ENCODE peak calls at places on chromosomes 7 and 10, in four cellular contexts. F is fibroblast of lung, O is cardiac fibroblast, R is thoracic aorta. A is an unnamed sample.

GRCh38 chr10:111835562-111835961 is 348.0 kb downstream of the GPAM start:
- DNase-seq in F (peak), O (peak), R (no peak), A (no peak)

GRCh38 chr7:98210513-98211220 is 572 bp upstream of the BHLHA15 start:
- DNase-seq in F (no peak), O (no peak), R (no peak), A (no peak)

GRCh38 chr10:133399123-133399601 is 5.2 kb downstream of the MTG1 start:
- DNase-seq in F (no peak), O (no peak), R (no peak), A (no peak)

GRCh38 chr10:133245439-133246235 is 8.0 kb downstream of the VENTX start:
- DNase-seq in F (no peak), O (no peak), R (no peak), A (no peak)

GRCh38 chr7:95899919-95900513 is 127.7 kb downstream of the DYNC1I1 start:
- DNase-seq in F (no peak), O (no peak), R (no peak), A (no peak)

GRCh38 chr10:119296703-119297102 is 89.3 kb downstream of the GRK5 start:
- DNase-seq in F (peak), O (no peak), R (no peak), A (no peak)

GRCh38 chr7:46145412-46145811 is 224.3 kb upstream of the IGFBP3 start:
- DNase-seq in F (peak), O (peak), R (no peak), A (no peak)

GRCh38 chr7:30974605-30975256 is 11.0 kb downstream of the GHRHR start:
- DNase-seq in F (peak), O (peak), R (no peak), A (no peak)

GRCh38 chr10:103197177-103197576 is 4.1 kb upstream of the NT5C2 start:
- DNase-seq in F (peak), O (peak), R (peak), A (no peak)

GRCh38 chr7:103569621-103570305 is 123.8 kb upstream of the SLC26A5 start:
- DNase-seq in F (peak), O (no peak), R (no peak), A (no peak)

GRCh38 chr10:95767884-95768556 is 12.1 kb downstream of the ENTPD1 start:
- DNase-seq in F (peak), O (peak), R (no peak), A (no peak)

GRCh38 chr7:76293407-76293901 is 9.0 kb upstream of the HSPB1 start:
- DNase-seq in F (no peak), O (no peak), R (no peak), A (no peak)

GRCh38 chr10:53314856-53315255 is 542.3 kb upstream of the MBL2 start:
- DNase-seq in F (peak), O (peak), R (no peak), A (no peak)

GRCh38 chr7:41107330-41107937 is 595.5 kb downstream of the INHBA start:
- DNase-seq in F (peak), O (peak), R (no peak), A (no peak)

GRCh38 chr7:125316451-125316850 is 386.8 kb upstream of the POT1 start:
- DNase-seq in F (peak), O (peak), R (no peak), A (no peak)

GRCh38 chr10:49050338-49050737 is 65.0 kb downstream of the VSTM4 start:
- DNase-seq in F (no peak), O (no peak), R (no peak), A (no peak)

GRCh38 chr10:97163141-97163540 is 22.6 kb downstream of the SLIT1 start:
- DNase-seq in F (no peak), O (no peak), R (no peak), A (no peak)

GRCh38 chr10:78337646-78338391 is 304.2 kb downstream of the RPS24 start:
- DNase-seq in F (peak), O (peak), R (no peak), A (peak)

GRCh38 chr7:48149058-48149457 is 22.2 kb upstream of the ABCA13 start:
- DNase-seq in F (no peak), O (no peak), R (no peak), A (no peak)

GRCh38 chr7:48150086-48150485 is 21.2 kb upstream of the ABCA13 start:
- DNase-seq in F (no peak), O (no peak), R (no peak), A (no peak)

GRCh38 chr7:48158404-48158803 is 12.9 kb upstream of the ABCA13 start:
- DNase-seq in F (peak), O (peak), R (no peak), A (no peak)

GRCh38 chr7:48154792-48155413 is 16.4 kb upstream of the ABCA13 start:
- DNase-seq in F (peak), O (peak), R (no peak), A (no peak)
- TF ChIP-seq CTCF in F (peak), O (peak), R (no peak), A (peak)

GRCh38 chr7:139827042-139827441 is 2.0 kb upstream of the TBXAS1 start:
- DNase-seq in F (no peak), O (no peak), R (no peak), A (no peak)
- TF ChIP-seq CTCF in F (no peak), O (no peak), R (no peak), A (no peak)

GRCh38 chr10:115830260-115830970 is 442.6 kb downstream of the GFRA1 start:
- DNase-seq in F (peak), O (peak), R (no peak), A (no peak)

GRCh38 chr10:115831025-115831424 is 442.0 kb downstream of the GFRA1 start:
- DNase-seq in F (no peak), O (no peak), R (no peak), A (no peak)

GRCh38 chr10:115827650-115828049 is 445.4 kb downstream of the GFRA1 start:
- DNase-seq in F (peak), O (peak), R (no peak), A (no peak)

GRCh38 chr10:115827180-115827579 is 445.8 kb downstream of the GFRA1 start:
- DNase-seq in F (peak), O (peak), R (no peak), A (no peak)

GRCh38 chr10:115829501-115830215 is 443.3 kb downstream of the GFRA1 start:
- DNase-seq in F (peak), O (peak), R (no peak), A (no peak)
- TF ChIP-seq CTCF in F (peak), O (peak), R (no peak), A (peak)

GRCh38 chr7:27918503-27918902 is 178.5 kb downstream of the TAX1BP1 start:
- DNase-seq in F (no peak), O (no peak), R (no peak), A (no peak)

GRCh38 chr7:27920281-27920946 is 180.5 kb downstream of the TAX1BP1 start:
- DNase-seq in F (no peak), O (no peak), R (no peak), A (no peak)

GRCh38 chr7:27922907-27923306 is 182.9 kb downstream of the TAX1BP1 start:
- DNase-seq in F (no peak), O (no peak), R (no peak), A (no peak)

GRCh38 chr7:27923308-27923980 is 183.5 kb downstream of the TAX1BP1 start:
- DNase-seq in F (no peak), O (no peak), R (no peak), A (no peak)

GRCh38 chr7:27921081-27921836 is 181.3 kb downstream of the TAX1BP1 start:
- DNase-seq in F (peak), O (peak), R (no peak), A (no peak)
- TF ChIP-seq CTCF in F (peak), O (peak), R (peak), A (peak)

GRCh38 chr7:42227523-42227922 is 9.5 kb downstream of the GLI3 start:
- DNase-seq in F (no peak), O (no peak), R (no peak), A (no peak)
- TF ChIP-seq CTCF in F (no peak), O (no peak), R (no peak), A (no peak)

DNA sequence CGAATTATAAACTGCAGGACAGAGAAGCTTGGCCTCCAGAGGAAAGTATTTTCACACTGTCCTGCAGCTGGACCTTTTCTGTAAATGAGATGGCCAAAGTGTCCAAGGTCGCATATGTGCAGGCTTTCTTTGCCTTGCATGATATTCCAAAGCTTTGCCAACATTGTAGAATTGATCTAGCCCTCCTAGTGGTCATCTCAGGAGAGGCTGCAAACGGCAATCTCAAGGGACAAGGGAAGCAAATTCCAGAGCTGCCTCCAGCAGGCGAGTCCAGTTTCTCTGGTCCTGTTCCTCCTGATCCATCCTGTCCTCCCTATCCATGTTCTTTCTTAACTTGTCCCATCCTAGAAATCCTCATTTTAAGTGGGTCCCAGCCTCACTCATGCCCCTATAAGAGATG is 373.4 kb upstream of the PCDH15 start:
- DNase-seq in F (no peak), O (no peak), R (no peak), A (no peak)
- TF ChIP-seq CTCF in F (peak), O (no peak), R (no peak), A (peak)

GRCh38 chr10:44045020-44045419 is 339.9 kb downstream of the CXCL12 start:
- DNase-seq in F (no peak), O (no peak), R (no peak), A (no peak)

GRCh38 chr10:44046605-44047004 is 338.3 kb downstream of the CXCL12 start:
- DNase-seq in F (peak), O (peak), R (no peak), A (no peak)

GRCh38 chr10:44042926-44043602 is 341.8 kb downstream of the CXCL12 start:
- DNase-seq in F (no peak), O (no peak), R (no peak), A (no peak)

GRCh38 chr10:44043646-44044368 is 341.1 kb downstream of the CXCL12 start:
- DNase-seq in F (no peak), O (no peak), R (no peak), A (no peak)

GRCh38 chr10:44044549-44044948 is 340.3 kb downstream of the CXCL12 start:
- DNase-seq in F (no peak), O (no peak), R (no peak), A (no peak)
- TF ChIP-seq CTCF in F (no peak), O (no peak), R (no peak), A (peak)

DNA sequence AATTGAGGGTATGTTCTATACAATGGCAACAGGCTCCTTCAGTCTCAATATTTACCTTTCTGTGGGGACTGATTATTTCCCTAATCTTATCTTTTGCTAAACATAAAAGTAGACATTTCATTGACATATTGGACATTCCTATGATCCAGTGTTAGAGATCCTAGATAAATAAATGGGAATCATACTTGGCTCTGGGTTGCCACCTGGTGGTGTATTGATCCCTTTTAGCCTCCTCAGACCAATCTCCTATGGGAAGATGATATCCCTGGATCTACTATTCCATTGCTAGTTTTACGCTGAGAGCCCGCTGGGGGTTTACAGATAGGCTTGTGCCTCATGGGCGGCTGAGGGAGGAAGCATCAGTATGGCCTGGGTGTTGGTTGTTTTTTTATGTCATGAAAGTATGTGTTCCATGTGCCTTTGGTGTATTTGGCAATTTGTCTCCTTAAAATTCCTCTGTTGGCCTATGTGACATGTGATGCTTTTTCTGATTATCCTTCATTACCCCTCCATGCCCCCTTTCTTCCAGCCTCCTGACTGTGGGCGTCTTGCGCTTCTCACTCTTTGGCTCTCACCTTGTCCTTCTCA is 18.8 kb downstream of the CELF2 start:
- DNase-seq in F (peak), O (peak), R (no peak), A (no peak)
- TF ChIP-seq CTCF in F (peak), O (peak), R (peak), A (peak)

GRCh38 chr10:80161321-80162084 is 29.0 kb downstream of the PLAC9 start:
- DNase-seq in F (no peak), O (peak), R (no peak), A (no peak)
- TF ChIP-seq CTCF in F (peak), O (no peak), R (no peak), A (peak)

GRCh38 chr10:89389254-89389653 is 3.2 kb upstream of the IFIT1 start:
- DNase-seq in F (peak), O (peak), R (no peak), A (no peak)
- TF ChIP-seq CTCF in F (peak), O (peak), R (peak), A (peak)

A was measured in osteocyte.